ENCODE peak calls at places on chromosomes 1 and 21, in five cellular contexts. Y is astrocyte of the spinal cord, O is GM13977, B is left lung, P is ELR. K is an unnamed sample.

GRCh38 chr21:44657635-44658183 is at the start of gene KRTAP12-3:
- DNase-seq in O (no peak), B (no peak), P (no peak), Y (no peak), K (no peak)

GRCh38 chr1:2314803-2315710 is 76.3 kb downstream of the MORN1 start:
- DNase-seq in B (peak; percentile 84), P (peak; percentile 67), O (peak; percentile 96), Y (peak; percentile 47), K (peak; percentile 29)

GRCh38 chr1:108016451-108016920 is 51.5 kb upstream of the VAV3 start:
- DNase-seq in Y (peak; percentile 77), O (no peak), P (peak; percentile 20), B (no peak), K (peak; percentile 13)

GRCh38 chr1:227753999-227754764 is 18.9 kb downstream of the SNAP47 start:
- DNase-seq in B (no peak), P (no peak), Y (peak; percentile 53), O (no peak), K (no peak)

GRCh38 chr1:24949331-24949881 is 19.3 kb upstream of the RUNX3 start:
- DNase-seq in Y (peak; percentile 86), B (no peak), P (peak; percentile 94), O (no peak), K (no peak)

GRCh38 chr1:166379447-166379846 is 212.6 kb upstream of the FAM78B start:
- DNase-seq in Y (no peak), B (no peak), P (no peak), O (no peak), K (no peak)

GRCh38 chr1:30900486-30900885 is 8.1 kb downstream of the SDC3 start:
- DNase-seq in Y (no peak), P (no peak), O (no peak), B (peak; percentile 69), K (no peak)

GRCh38 chr1:22529901-22530621 is 33.2 kb upstream of the EPHA8 start:
- DNase-seq in B (no peak), Y (no peak), O (no peak), P (peak; percentile 52), K (peak; percentile 20)

GRCh38 chr1:81820761-81821160 is 20.0 kb downstream of the ADGRL2 start:
- DNase-seq in O (no peak), Y (no peak), P (no peak), B (no peak), K (no peak)

GRCh38 chr21:14554948-14555347 is 8.8 kb upstream of the SAMSN1 start:
- DNase-seq in O (no peak), Y (no peak), P (peak; percentile 4), B (no peak), K (no peak)

K was measured in endothelial cell of umbilical vein.